ENCODE peak calls at places on chromosome 9, in ten cellular contexts. D is MCF 10A; W is GM20000; X is AG04450; Y is RWPE1; Z is ovary; G is mammary epithelial cell; N is lower lobe of right lung; P is spleen; F is CD8-positive, alpha-beta T cell. A is an unnamed sample.

GRCh38 chr9:22654833-22655232 is 208.2 kb downstream of the DMRTA1 start:
- DNase-seq in D (no peak), W (no peak), X (no peak), Y (no peak), Z (no peak), G (no peak), N (no peak), P (no peak), F (no peak), A (no peak)

GRCh38 chr9:108024604-108025003 is 535.0 kb upstream of the KLF4 start:
- DNase-seq in D (no peak), W (no peak), X (no peak), Y (no peak), Z (no peak), G (no peak), N (no peak), P (no peak), F (no peak), A (no peak)

GRCh38 chr9:116390306-116391228 is 237.0 kb downstream of the PAPPA start:
- DNase-seq in D (no peak), W (peak), X (no peak), Y (no peak), Z (no peak), G (no peak), N (no peak), P (no peak), F (no peak), A (no peak)

GRCh38 chr9:133991964-133992779 is at the start of gene VAV2:
- DNase-seq in D (peak), W (peak), X (no peak), Y (peak), Z (peak), G (peak), N (peak), P (peak), F (peak), A (peak)

GRCh38 chr9:87855061-87855460 is 27.6 kb upstream of the SPATA31E1 start:
- DNase-seq in D (no peak), W (no peak), X (no peak), Y (no peak), Z (no peak), G (no peak), N (no peak), P (no peak), F (no peak), A (no peak)

GRCh38 chr9:83457005-83457404 is 81.2 kb downstream of the FRMD3 start:
- DNase-seq in D (no peak), W (no peak), X (no peak), Y (no peak), Z (no peak), G (no peak), N (no peak), P (no peak), F (no peak), A (no peak)

GRCh38 chr9:117718085-117718484 is 13.9 kb downstream of the TLR4 start:
- DNase-seq in D (peak), W (peak), X (no peak), Y (no peak), Z (no peak), G (peak), N (no peak), P (no peak), F (no peak), A (no peak)

GRCh38 chr9:16367605-16368424 is 502.7 kb downstream of the BNC2 start:
- DNase-seq in D (peak), W (no peak), X (no peak), Y (peak), Z (no peak), G (peak), N (no peak), P (no peak), F (no peak), A (no peak)

GRCh38 chr9:20437466-20437865 is 184.8 kb downstream of the MLLT3 start:
- DNase-seq in D (no peak), W (no peak), X (no peak), Y (no peak), Z (no peak), G (no peak), N (no peak), P (no peak), F (no peak), A (no peak)

GRCh38 chr9:136103651-136104487 is 8.8 kb upstream of the NACC2 start:
- DNase-seq in D (no peak), W (no peak), X (no peak), Y (no peak), Z (no peak), G (no peak), N (no peak), P (no peak), F (no peak), A (no peak)

GRCh38 chr9:114981095-114981494 is 50.7 kb upstream of the TNFSF8 start:
- DNase-seq in D (peak), W (no peak), X (no peak), Y (no peak), Z (no peak), G (no peak), N (no peak), P (no peak), F (no peak), A (no peak)

GRCh38 chr9:6938447-6938846 is 180.7 kb downstream of the KDM4C start:
- DNase-seq in D (peak), W (no peak), X (peak), Y (no peak), Z (no peak), G (peak), N (no peak), P (no peak), F (no peak), A (no peak)

GRCh38 chr9:76456202-76456926 is 2.6 kb upstream of the GCNT1 start:
- DNase-seq in D (peak), W (peak), X (peak), Y (peak), Z (peak), G (no peak), N (no peak), P (peak), F (peak), A (no peak)

GRCh38 chr9:77747163-77747562 is 99.0 kb upstream of the GNA14 start:
- DNase-seq in D (no peak), W (no peak), X (no peak), Y (no peak), Z (no peak), G (no peak), N (no peak), P (no peak), F (no peak), A (no peak)

GRCh38 chr9:99073347-99073746 is 31.6 kb upstream of the TGFBR1 start:
- DNase-seq in D (no peak), W (no peak), X (no peak), Y (no peak), Z (no peak), G (no peak), N (no peak), P (no peak), F (no peak), A (no peak)

GRCh38 chr9:15147471-15147870 is 159.5 kb downstream of the TTC39B start:
- DNase-seq in D (no peak), W (no peak), X (no peak), Y (no peak), Z (no peak), G (no peak), N (no peak), P (no peak), F (no peak), A (no peak)

GRCh38 chr9:130989891-130990290 is 19.1 kb upstream of the LAMC3 start:
- DNase-seq in D (no peak), W (no peak), X (no peak), Y (no peak), Z (no peak), G (no peak), N (no peak), P (no peak), F (no peak), A (no peak)

GRCh38 chr9:110125763-110126351 is 82.1 kb downstream of the C9orf152 start:
- DNase-seq in D (no peak), W (no peak), X (no peak), Y (no peak), Z (no peak), G (no peak), N (no peak), P (no peak), F (no peak), A (no peak)

GRCh38 chr9:132651259-132651658 is 18.5 kb downstream of the DDX31 start:
- DNase-seq in D (peak), W (no peak), X (peak), Y (peak), Z (no peak), G (peak), N (no peak), P (no peak), F (no peak), A (peak)

GRCh38 chr9:86239053-86239770 is 20.2 kb downstream of the C9orf153 start:
- DNase-seq in D (no peak), W (no peak), X (no peak), Y (no peak), Z (no peak), G (no peak), N (no peak), P (no peak), F (no peak), A (no peak)
- TF ChIP-seq CTCF in D (peak), W (no peak), X (no peak), Y (peak), Z (no peak), G (no peak), N (no peak), P (no peak), F (no peak), A (no peak)

GRCh38 chr9:37667706-37668672 is 17.2 kb downstream of the FRMPD1 start:
- DNase-seq in D (no peak), W (no peak), X (no peak), Y (no peak), Z (no peak), G (no peak), N (no peak), P (no peak), F (no peak), A (peak)
- TF ChIP-seq CTCF in D (no peak), W (no peak), X (peak), Y (no peak), Z (no peak), G (no peak), N (no peak), P (no peak), F (no peak), A (peak)

GRCh38 chr9:96025995-96026572 is 150.6 kb downstream of the ERCC6L2 start:
- DNase-seq in D (no peak), W (peak), X (no peak), Y (no peak), Z (no peak), G (no peak), N (no peak), P (no peak), F (no peak), A (peak)
- TF ChIP-seq CTCF in D (peak), W (peak), X (peak), Y (no peak), Z (no peak), G (no peak), N (peak), P (peak), F (no peak), A (peak)

DNA sequence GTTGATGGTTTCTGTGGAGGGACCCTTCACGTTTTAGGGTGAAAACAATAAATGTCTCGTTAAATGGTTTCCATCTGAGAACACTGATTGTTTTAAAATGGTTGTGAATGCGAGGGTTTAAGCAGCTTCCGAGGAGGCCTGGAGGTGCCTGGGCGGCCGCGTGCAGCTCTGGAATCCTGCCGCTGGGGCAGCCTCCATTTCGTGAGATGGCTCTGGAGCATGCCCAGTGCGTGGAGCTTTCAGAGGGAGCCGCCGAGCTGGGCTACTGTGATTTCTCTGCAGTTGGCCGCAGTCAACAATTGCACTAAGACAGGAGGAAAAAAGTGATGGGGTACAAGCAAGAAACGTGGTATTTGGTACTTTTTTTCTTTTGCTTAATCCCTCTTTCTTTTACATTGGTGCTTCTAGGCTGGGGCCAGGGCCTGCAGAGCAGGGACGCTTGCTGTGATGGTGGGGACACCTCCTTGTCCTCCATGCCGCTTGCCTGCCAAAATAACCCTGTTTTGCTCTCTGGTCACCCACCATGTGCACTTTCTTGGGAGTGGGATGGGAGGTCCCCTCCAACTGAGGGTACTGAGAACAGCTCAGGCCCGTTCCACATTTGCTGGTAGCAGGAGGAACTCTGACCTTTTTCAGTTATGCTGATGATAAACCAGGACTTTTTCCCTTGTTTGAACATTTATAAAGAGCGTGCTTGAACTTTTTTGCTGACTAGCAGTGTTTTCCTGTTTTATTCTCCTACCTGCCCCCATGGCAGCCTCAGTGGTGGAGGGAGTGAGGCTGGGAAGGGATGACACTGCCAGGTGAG is 47.1 kb downstream of the EHMT1 start:
- DNase-seq in D (no peak), W (no peak), X (no peak), Y (no peak), Z (peak), G (no peak), N (no peak), P (peak), F (no peak), A (peak)
- TF ChIP-seq CTCF in D (no peak), W (no peak), X (peak), Y (no peak), Z (peak), G (no peak), N (no peak), P (no peak), F (no peak), A (no peak)

DNA sequence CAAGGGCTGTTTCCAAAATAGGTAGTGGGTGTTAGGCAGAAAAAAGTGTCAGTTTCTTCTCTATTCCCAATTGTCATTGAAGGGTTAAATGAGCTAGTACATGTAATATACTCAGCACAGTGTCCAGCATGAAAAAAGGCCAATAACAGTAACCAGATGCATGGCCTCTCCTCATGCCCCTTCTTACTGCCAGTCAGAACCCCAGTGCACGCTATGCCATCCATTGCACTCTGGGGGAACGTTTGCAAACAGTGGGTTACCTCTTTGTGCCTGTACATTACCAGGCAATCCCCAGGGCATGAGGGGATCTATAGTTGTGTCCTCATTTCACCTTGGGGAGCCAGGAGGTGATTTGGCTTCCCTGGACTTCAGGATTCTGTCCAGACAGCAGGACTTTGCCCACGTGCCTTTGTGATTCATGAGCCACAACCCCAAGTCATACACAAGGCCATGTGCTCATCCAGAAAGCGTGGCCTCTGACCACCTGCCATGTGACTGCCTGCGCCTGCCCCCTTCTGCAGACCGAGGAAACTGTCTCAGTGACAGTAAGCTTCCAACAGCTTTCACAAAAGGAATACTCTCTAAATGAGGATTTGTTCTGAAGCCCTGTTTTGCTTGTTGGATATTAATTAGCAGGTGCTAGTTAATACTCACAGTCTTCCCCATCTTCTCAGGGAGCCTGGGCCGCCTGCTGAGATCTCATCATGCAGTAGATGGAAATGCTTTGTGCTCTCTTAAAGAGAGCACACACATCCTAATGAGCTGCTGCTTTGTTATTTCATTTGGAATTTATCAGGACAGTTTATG is 36.8 kb upstream of the ANGPTL2 start:
- DNase-seq in D (peak), W (no peak), X (peak), Y (peak), Z (peak), G (peak), N (no peak), P (no peak), F (no peak), A (peak)
- TF ChIP-seq CTCF in D (no peak), W (no peak), X (peak), Y (no peak), Z (peak), G (no peak), N (no peak), P (no peak), F (no peak), A (no peak)

GRCh38 chr9:91192379-91192775 is 169.3 kb downstream of the AUH start:
- DNase-seq in D (no peak), W (no peak), X (no peak), Y (no peak), Z (no peak), G (no peak), N (no peak), P (no peak), F (no peak), A (no peak)
- TF ChIP-seq CTCF in D (no peak), W (no peak), X (no peak), Y (no peak), Z (no peak), G (no peak), N (no peak), P (no peak), F (no peak), A (no peak)

DNA sequence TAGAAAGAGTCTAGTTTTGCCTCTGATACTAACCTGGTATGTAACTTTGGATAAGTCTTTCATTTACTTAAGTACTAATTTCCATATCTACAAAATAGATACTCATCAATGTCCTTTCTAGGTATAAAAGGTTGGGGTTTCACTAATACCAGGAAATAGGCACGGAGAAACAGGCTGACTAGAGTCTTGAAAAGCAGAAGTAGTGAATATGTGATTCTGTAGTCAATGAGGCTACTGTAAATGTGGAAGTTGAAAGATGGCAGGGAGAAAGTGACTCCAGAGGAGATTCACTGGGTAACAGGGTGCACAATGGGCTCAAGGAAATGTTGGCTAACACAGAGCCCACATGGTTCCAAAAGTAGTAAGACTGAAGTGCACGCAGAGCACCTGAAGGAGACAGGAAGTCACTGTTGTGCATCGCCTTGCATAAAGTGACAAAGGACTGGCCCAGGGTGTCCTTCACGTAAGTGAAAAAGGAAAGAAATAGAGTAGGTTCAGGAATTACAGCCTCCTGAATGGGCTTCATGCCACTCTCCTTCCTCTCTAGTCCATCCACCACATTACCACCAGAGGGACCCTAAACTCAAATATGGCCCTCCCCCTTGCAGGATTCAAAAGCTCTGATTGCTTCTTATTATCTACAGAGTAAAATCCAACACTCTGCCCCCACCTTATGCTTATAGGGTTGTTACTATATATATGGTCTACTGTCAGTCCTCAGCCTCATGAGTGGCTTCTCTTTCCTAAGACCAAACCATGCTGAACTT is 288.0 kb upstream of the SMARCA2 start:
- DNase-seq in D (peak), W (peak), X (no peak), Y (no peak), Z (no peak), G (no peak), N (no peak), P (no peak), F (no peak), A (no peak)
- TF ChIP-seq CTCF in D (peak), W (no peak), X (no peak), Y (no peak), Z (no peak), G (no peak), N (no peak), P (no peak), F (peak), A (peak)

GRCh38 chr9:126752376-126752775 is 52.5 kb upstream of the ZBTB43 start:
- DNase-seq in D (peak), W (no peak), X (no peak), Y (peak), Z (no peak), G (peak), N (no peak), P (no peak), F (no peak), A (no peak)
- TF ChIP-seq CTCF in D (no peak), W (no peak), X (no peak), Y (no peak), Z (no peak), G (no peak), N (no peak), P (no peak), F (no peak), A (no peak)